ENCODE peak calls at places on chromosomes 11 and 22, in six cellular contexts. P, E, G, W, L and T are unnamed samples.

GRCh38 chr22:36977947-36978660 is 41.1 kb downstream of the TST start:
- DNase-seq in P (peak), E (peak), L (peak), W (peak), G (peak), T (peak)

GRCh38 chr11:21048626-21049025 is 379.2 kb downstream of the NELL1 start:
- DNase-seq in P (no peak), W (no peak), G (no peak), E (no peak), L (no peak), T (no peak)

GRCh38 chr22:40238425-40239344 is 61.0 kb downstream of the TNRC6B start:
- DNase-seq in P (no peak), E (no peak), L (no peak), G (no peak), W (no peak), T (peak)

GRCh38 chr11:122690292-122690691 is 34.8 kb downstream of the UBASH3B start:
- DNase-seq in L (no peak), W (no peak), P (no peak), E (no peak), G (no peak), T (no peak)

GRCh38 chr11:623999-624704 is 603 bp downstream of the CDHR5 start:
- DNase-seq in E (peak), W (no peak), G (no peak), L (no peak), P (no peak), T (no peak)

GRCh38 chr11:78432058-78432515 is 14.5 kb upstream of the GAB2 start:
- DNase-seq in P (no peak), W (no peak), G (no peak), E (no peak), L (no peak), T (peak)

GRCh38 chr22:35739642-35740041 is 22.0 kb downstream of the APOL5 start:
- DNase-seq in L (no peak), W (no peak), G (peak), E (no peak), P (peak), T (no peak)

GRCh38 chr11:114609429-114609828 is 13.8 kb upstream of the NXPE4 start:
- DNase-seq in E (no peak), P (no peak), W (no peak), G (no peak), L (no peak), T (no peak)

DNA sequence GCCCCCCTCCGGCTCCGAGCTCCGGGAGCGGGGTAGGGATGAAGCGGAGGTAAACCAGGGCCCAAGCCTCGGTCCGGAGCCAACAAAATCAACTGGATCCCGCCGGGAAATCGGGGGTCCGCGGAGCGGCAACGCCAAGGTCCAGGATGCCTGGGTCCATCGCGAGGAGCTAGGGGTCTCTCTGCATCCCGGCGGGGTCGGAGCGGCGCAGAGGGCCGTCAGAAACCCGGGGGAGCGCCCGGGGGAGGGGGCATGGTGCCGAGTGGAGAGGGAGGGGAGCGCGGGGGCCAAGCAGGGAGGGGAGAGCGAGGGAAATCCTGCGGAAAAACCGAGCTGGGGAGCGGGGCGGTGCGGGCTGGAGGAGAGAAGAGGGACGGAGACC is 51.8 kb downstream of the SLC22A12 start:
- DNase-seq in E (no peak), P (no peak), L (no peak), G (no peak), W (no peak), T (no peak)
- TF ChIP-seq EZH2 in E (no peak), P (no peak), L (no peak), G (no peak), W (no peak), T (peak)

GRCh38 chr22:32354360-32355351 is 3.0 kb upstream of the RFPL3 start:
- DNase-seq in P (no peak), W (no peak), E (peak), G (no peak), L (no peak), T (peak)
- TF ChIP-seq POLR2A in P (no peak), W (no peak), E (no peak), G (no peak), L (no peak), T (peak)

DNA sequence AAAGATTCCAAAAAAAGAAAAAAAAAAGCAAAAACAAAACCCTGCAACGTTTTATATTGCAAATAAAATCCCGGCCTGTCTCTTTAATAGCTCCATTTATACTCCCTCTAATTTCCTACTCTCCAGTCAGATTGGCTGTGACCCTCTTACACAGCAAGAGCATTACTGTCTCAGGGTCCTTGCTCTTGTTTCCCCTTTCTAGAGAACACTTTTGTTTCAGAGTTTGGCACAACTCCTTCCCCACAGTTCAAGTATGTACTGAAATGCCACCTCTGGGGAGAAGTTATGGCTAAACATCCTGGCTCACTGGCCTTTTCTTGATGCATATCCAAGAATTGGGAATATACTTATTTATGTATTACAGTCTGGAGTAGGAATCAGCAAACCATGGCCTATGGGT is 2.6 kb downstream of the CASP12 start:
- DNase-seq in G (no peak), L (no peak), E (no peak), P (no peak), W (no peak), T (peak)
- H3K4me3 ChIP-seq in G (no peak), L (no peak), E (no peak), P (no peak), W (no peak), T (no peak)

DNA sequence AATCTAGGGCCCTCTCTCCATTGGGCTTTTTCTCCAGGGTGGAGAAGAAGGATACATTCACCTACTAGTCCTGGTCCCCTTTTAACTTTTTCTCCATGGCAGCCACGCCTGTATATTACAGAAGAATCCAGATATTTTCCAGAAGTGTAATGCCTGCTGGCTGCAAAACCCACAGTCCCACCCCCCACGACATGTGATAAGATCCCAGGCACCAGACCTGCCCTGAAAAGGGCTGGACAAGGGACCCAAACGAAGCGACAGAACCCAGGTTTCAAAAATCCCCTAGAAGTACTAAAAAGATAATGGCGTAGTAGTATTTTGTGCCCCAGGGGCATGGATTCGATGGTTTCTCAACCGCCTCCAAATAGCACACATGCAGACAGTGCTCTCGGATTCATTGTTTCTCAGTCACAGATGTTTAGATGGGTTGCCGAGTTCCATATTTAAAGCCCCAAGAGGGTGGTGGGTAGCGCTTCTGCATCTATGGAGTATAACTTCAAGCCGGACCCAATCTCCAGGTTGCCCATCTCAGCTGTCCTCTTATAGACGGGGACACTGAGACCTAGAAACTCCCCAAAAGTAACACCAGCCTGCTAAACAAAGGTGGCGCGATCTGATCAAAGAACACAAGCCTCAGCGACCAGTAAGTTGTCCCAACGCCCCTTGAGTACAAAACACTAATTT is 2.6 kb downstream of the WT1 start:
- DNase-seq in E (no peak), G (no peak), P (peak), W (no peak), L (no peak), T (no peak)
- TF ChIP-seq EZH2 in E (no peak), G (no peak), P (no peak), W (no peak), L (no peak), T (no peak)

DNA sequence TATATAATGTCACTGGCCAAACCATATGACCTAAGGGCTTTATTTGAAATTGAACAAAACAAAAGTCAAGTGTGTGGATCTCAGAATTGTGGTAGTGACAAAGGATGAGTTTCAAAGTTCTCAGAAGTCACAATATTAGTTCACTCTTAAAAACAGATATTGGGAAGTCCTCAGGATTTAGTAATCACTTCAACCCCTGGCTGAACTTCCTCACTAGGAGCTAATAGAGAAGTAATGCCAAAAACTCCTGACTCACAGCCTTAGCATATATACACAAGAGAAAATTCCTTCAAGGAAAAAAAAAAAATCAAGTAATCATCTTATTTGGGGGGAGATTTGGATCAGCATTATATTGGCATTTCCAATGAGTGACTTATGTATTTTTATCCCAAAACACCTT is 75.6 kb upstream of the APOA1 start:
- DNase-seq in W (no peak), E (no peak), L (no peak), G (no peak), P (no peak), T (peak)
- TF ChIP-seq POLR2A in W (no peak), E (no peak), L (no peak), G (no peak), P (no peak), T (no peak)